ENCODE peak calls at places on chromosome 2, in four cellular contexts. One of them, this sample, is unnamed.

GRCh38 chr2:70557171-70557838 is 3.7 kb upstream of the TGFA start:
- DNase-seq in PC-9: no peak
- DNase-seq in retinal pigment epithelial cell: no peak
- DNase-seq in psoas muscle: no peak
- DNase-seq in this sample: no peak

GRCh38 chr2:238003234-238004032 is 36.6 kb downstream of the UBE2F start:
- DNase-seq in PC-9: no peak
- DNase-seq in retinal pigment epithelial cell: no peak
- DNase-seq in psoas muscle: no peak
- DNase-seq in this sample: no peak

GRCh38 chr2:128440666-128441340 is 122.1 kb upstream of the HS6ST1 start:
- DNase-seq in retinal pigment epithelial cell: no peak
- DNase-seq in psoas muscle: no peak
- DNase-seq in PC-9: no peak
- DNase-seq in this sample: no peak

GRCh38 chr2:228681426-228681825 is 499.9 kb upstream of the SPHKAP start:
- DNase-seq in psoas muscle: no peak
- DNase-seq in PC-9: no peak
- DNase-seq in retinal pigment epithelial cell: no peak
- DNase-seq in this sample: peak

GRCh38 chr2:225471492-225471891 is 72.0 kb downstream of the NYAP2 start:
- DNase-seq in psoas muscle: no peak
- DNase-seq in retinal pigment epithelial cell: no peak
- DNase-seq in PC-9: no peak
- DNase-seq in this sample: no peak

GRCh38 chr2:37168217-37168981 is 11.6 kb upstream of the EIF2AK2 start:
- DNase-seq in psoas muscle: no peak
- DNase-seq in retinal pigment epithelial cell: no peak
- DNase-seq in PC-9: peak
- DNase-seq in this sample: peak

GRCh38 chr2:9556121-9556869 is 665 bp upstream of the ADAM17 start:
- DNase-seq in PC-9: no peak
- DNase-seq in retinal pigment epithelial cell: no peak
- DNase-seq in psoas muscle: no peak
- DNase-seq in this sample: peak

GRCh38 chr2:2229898-2230817 is 100.9 kb downstream of the MYT1L start:
- DNase-seq in retinal pigment epithelial cell: no peak
- DNase-seq in PC-9: no peak
- DNase-seq in psoas muscle: no peak
- DNase-seq in this sample: peak

GRCh38 chr2:219253753-219254589 is at the start of gene TUBA4A:
- DNase-seq in retinal pigment epithelial cell: no peak
- DNase-seq in PC-9: peak
- DNase-seq in psoas muscle: peak
- DNase-seq in this sample: peak

GRCh38 chr2:180653481-180653880 is 326.9 kb upstream of the UBE2E3 start:
- DNase-seq in retinal pigment epithelial cell: no peak
- DNase-seq in psoas muscle: no peak
- DNase-seq in PC-9: no peak
- DNase-seq in this sample: no peak

GRCh38 chr2:180655393-180655792 is 325.0 kb upstream of the UBE2E3 start:
- DNase-seq in PC-9: no peak
- DNase-seq in psoas muscle: no peak
- DNase-seq in retinal pigment epithelial cell: no peak
- DNase-seq in this sample: no peak

GRCh38 chr2:180657054-180657453 is 323.4 kb upstream of the UBE2E3 start:
- DNase-seq in PC-9: peak
- DNase-seq in psoas muscle: no peak
- DNase-seq in retinal pigment epithelial cell: peak
- DNase-seq in this sample: peak

GRCh38 chr2:180655842-180656454 is 324.5 kb upstream of the UBE2E3 start:
- DNase-seq in psoas muscle: no peak
- DNase-seq in PC-9: no peak
- DNase-seq in retinal pigment epithelial cell: no peak
- DNase-seq in this sample: no peak

GRCh38 chr2:180656455-180656847 is 324.0 kb upstream of the UBE2E3 start:
- DNase-seq in psoas muscle: no peak
- DNase-seq in PC-9: peak
- DNase-seq in retinal pigment epithelial cell: no peak
- DNase-seq in this sample: peak
- TF ChIP-seq CTCF in psoas muscle: no peak
- TF ChIP-seq CTCF in PC-9: no peak
- TF ChIP-seq CTCF in retinal pigment epithelial cell: no peak
- TF ChIP-seq CTCF in this sample: no peak

DNA sequence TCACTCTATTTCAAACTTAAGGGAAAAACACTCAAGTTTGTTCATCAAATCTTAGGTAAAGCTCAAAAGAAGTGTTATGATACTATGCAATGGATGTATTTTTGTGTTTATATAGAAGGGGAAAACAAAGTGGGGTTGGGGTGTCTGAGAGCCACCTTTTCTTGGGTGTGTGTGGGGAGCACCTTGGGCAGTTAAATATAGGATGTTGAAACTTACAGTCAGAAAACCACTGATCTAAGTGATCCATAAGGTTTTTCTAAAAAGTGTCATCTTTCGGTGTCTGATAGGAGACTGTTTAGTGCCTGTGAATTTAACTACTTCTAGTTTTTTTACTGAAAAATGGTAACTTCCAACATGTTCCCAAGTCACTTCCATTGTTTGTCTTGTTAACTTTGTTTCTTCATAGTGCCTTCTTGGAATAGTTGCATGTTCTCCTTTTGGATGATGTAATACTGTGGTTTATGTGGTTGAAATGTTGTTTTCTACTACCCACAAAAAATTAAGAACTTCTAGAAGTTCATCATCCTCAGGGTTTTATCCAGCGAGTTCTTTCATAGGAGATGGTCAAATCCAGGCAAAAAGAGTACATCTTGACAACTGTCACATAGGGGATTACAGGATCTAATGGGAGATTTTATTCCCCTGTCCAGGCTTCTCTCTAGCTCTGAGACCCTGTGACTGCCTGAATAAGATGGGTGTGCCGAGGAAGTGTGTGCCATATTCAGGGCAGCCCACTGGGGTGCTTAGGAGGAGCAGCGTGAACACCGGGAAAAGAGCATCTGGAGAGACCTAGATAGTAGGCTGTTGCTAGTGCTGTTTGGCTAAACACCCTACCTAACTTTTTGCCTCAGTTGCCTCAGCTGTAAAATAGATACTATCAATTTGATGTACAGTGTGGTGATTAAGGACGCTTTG is 46.2 kb downstream of the CAB39 start:
- DNase-seq in psoas muscle: no peak
- DNase-seq in retinal pigment epithelial cell: no peak
- DNase-seq in PC-9: no peak
- DNase-seq in this sample: peak
- H3K4me3 ChIP-seq in psoas muscle: no peak
- H3K4me3 ChIP-seq in retinal pigment epithelial cell: no peak
- H3K4me3 ChIP-seq in PC-9: no peak
- H3K4me3 ChIP-seq in this sample: no peak

DNA sequence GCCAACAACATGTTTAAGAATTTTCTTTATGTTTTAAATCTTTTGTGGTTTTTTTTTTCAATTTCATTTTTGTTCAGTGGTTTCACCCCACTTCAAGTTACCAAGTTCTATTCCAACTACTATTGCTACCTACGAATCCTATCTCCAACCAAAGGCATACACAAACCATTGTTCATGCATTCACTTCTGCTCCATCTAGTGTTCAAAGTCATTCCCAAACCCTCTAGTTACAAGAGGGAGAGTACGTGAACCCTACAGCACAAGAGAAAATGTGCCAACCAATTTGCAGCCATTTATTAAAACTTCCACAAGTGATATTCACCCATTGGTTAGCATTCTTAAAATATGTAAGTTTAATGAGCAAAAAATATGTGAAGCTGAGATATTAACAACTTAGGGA is 295.1 kb upstream of the KYNU start:
- DNase-seq in retinal pigment epithelial cell: no peak
- DNase-seq in PC-9: no peak
- DNase-seq in psoas muscle: no peak
- DNase-seq in this sample: peak
- TF ChIP-seq CTCF in retinal pigment epithelial cell: peak
- TF ChIP-seq CTCF in PC-9: no peak
- TF ChIP-seq CTCF in psoas muscle: no peak
- TF ChIP-seq CTCF in this sample: peak

GRCh38 chr2:175806115-175806470 is 196.0 kb downstream of the LNPK start:
- DNase-seq in PC-9: no peak
- DNase-seq in retinal pigment epithelial cell: no peak
- DNase-seq in psoas muscle: no peak
- DNase-seq in this sample: no peak
- H3K4me3 ChIP-seq in PC-9: no peak
- H3K4me3 ChIP-seq in retinal pigment epithelial cell: no peak
- H3K4me3 ChIP-seq in psoas muscle: no peak
- H3K4me3 ChIP-seq in this sample: no peak

DNA sequence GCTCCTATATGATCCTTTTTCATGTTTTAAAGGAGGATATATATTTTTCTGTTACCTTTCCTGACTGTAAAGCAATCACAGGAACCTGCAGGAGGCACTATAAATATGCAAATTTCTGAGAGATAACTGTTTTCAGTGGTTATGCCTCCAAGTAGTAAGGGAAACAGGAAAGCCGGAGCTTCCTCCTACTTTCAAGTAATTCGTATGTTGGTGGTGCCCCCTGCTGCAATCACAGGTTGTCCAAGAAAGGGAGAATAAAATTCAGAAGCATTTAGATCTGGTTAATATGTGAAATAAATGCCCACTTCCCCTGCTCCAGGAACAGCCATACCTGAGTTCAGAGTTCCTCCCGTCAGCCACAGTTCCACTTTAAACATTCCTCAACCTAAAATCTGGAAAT is 12.0 kb upstream of the BCL11A start:
- DNase-seq in retinal pigment epithelial cell: no peak
- DNase-seq in psoas muscle: no peak
- DNase-seq in PC-9: no peak
- DNase-seq in this sample: peak
- TF ChIP-seq CTCF in retinal pigment epithelial cell: peak
- TF ChIP-seq CTCF in psoas muscle: peak
- TF ChIP-seq CTCF in PC-9: peak
- TF ChIP-seq CTCF in this sample: peak

GRCh38 chr2:44549856-44550255 is 188.1 kb downstream of the CAMKMT start:
- DNase-seq in retinal pigment epithelial cell: peak
- DNase-seq in psoas muscle: no peak
- DNase-seq in PC-9: no peak
- DNase-seq in this sample: peak
- H3K4me3 ChIP-seq in retinal pigment epithelial cell: no peak
- H3K4me3 ChIP-seq in psoas muscle: no peak
- H3K4me3 ChIP-seq in PC-9: peak
- H3K4me3 ChIP-seq in this sample: no peak

DNA sequence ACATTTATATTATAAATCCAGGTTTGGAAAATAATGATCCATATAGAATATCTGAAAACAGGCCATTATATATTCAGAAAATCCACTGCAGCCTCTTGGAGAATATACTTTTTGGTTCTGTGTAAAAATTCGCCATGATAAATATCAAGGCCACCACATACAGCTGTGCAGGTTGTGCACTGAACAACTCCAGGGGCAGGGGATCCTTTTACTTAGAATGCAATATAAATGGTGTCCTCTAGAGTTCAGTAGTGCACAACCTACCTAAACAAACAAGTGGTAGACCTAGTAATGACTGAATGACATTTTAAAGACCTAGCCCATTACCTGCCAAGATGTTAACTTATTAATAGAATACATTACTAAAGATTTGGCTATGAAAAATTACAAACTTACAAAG is 22.4 kb downstream of the MOGAT1 start:
- DNase-seq in psoas muscle: no peak
- DNase-seq in PC-9: no peak
- DNase-seq in retinal pigment epithelial cell: no peak
- DNase-seq in this sample: peak
- TF ChIP-seq CTCF in psoas muscle: peak
- TF ChIP-seq CTCF in PC-9: peak
- TF ChIP-seq CTCF in retinal pigment epithelial cell: no peak
- TF ChIP-seq CTCF in this sample: peak